ENCODE peak calls at places on chromosomes 16 and 17, in nine cellular contexts. L is colonic mucosa, G is body of pancreas, J is ovary, Y is left ventricle myocardium inferior, Z is hepatocyte, Q is IMR-90, E is gastrocnemius medialis, D is Panc1. M is an unnamed sample. For H3K9me3, the result is how much of the 10 kb centered on the place peaks cover.

GRCh38 chr17:6323626-6324356 is 111.1 kb downstream of the AIPL1 start:
- DNase-seq in L (no peak), G (peak), J (no peak), Y (no peak), Z (no peak), Q (no peak), E (no peak), D (no peak), M (no peak)

GRCh38 chr17:67995568-67996191 is 589 bp downstream of the C17orf58 start:
- DNase-seq in L (peak), G (peak), J (peak), Y (peak), Z (peak), Q (no peak), E (no peak), D (no peak), M (no peak)

GRCh38 chr17:17681744-17682292 is 560 bp downstream of the RAI1 start:
- DNase-seq in L (peak), G (no peak), J (peak), Y (peak), Z (peak), Q (no peak), E (no peak), D (no peak), M (no peak)

GRCh38 chr16:86403056-86403455 is 107.3 kb upstream of the FOXF1 start:
- DNase-seq in L (no peak), G (no peak), J (no peak), Y (no peak), Z (no peak), Q (no peak), E (no peak), D (no peak), M (no peak)

GRCh38 chr16:391885-392335 is 5.1 kb upstream of the NME4 start:
- DNase-seq in L (peak), G (peak), J (peak), Y (no peak), Z (peak), Q (peak), E (no peak), D (no peak), M (no peak)

GRCh38 chr16:526181-527014 is 1.1 kb upstream of the CAPN15 start:
- DNase-seq in L (no peak), G (peak), J (peak), Y (peak), Z (peak), Q (peak), E (no peak), D (no peak), M (no peak)

GRCh38 chr17:79183221-79184158 is 108.9 kb downstream of the ENGASE start:
- DNase-seq in L (no peak), G (no peak), J (no peak), Y (no peak), Z (peak), Q (no peak), E (no peak), D (no peak), M (no peak)

GRCh38 chr16:1688807-1689560 is 10.9 kb downstream of the JPT2 start:
- DNase-seq in L (no peak), G (peak), J (no peak), Y (no peak), Z (peak), Q (no peak), E (no peak), D (peak), M (no peak)

GRCh38 chr17:1119924-1120323 is 59.9 kb downstream of the ABR start:
- DNase-seq in L (no peak), G (no peak), J (no peak), Y (no peak), Z (no peak), Q (no peak), E (no peak), D (no peak), M (no peak)

GRCh38 chr16:81251871-81252270 is 13.4 kb downstream of the BCO1 start:
- DNase-seq in L (no peak), G (no peak), J (peak), Y (no peak), Z (peak), Q (peak), E (no peak), D (no peak), M (no peak)

GRCh38 chr16:22763655-22764054 is 50.3 kb upstream of the HS3ST2 start:
- DNase-seq in L (no peak), G (no peak), J (peak), Y (no peak), Z (peak), Q (no peak), E (no peak), D (no peak), M (no peak)

GRCh38 chr17:34703533-34703932 is 124.2 kb downstream of the TMEM132E start:
- DNase-seq in L (peak), G (no peak), J (no peak), Y (peak), Z (peak), Q (peak), E (no peak), D (no peak), M (peak)

GRCh38 chr17:37107406-37108083 is 158.8 kb downstream of the AATF start:
- DNase-seq in L (no peak), G (peak), J (peak), Y (peak), Z (no peak), Q (peak), E (no peak), D (no peak), M (no peak)

GRCh38 chr16:80803341-80804060 is 897 bp downstream of the CDYL2 start:
- DNase-seq in L (peak), G (peak), J (peak), Y (peak), Z (peak), Q (no peak), E (no peak), D (no peak), M (no peak)

GRCh38 chr17:32503251-32504165 is 16.7 kb downstream of the CDK5R1 start:
- DNase-seq in L (no peak), G (no peak), J (no peak), Y (no peak), Z (no peak), Q (no peak), E (no peak), D (no peak), M (no peak)

GRCh38 chr17:57750930-57751329 is 5.8 kb upstream of the CCDC182 start:
- DNase-seq in L (no peak), G (peak), J (peak), Y (no peak), Z (no peak), Q (no peak), E (no peak), D (no peak), M (no peak)

GRCh38 chr17:37527249-37527851 is 37.7 kb downstream of the DUSP14 start:
- DNase-seq in L (peak), G (no peak), J (no peak), Y (no peak), Z (peak), Q (peak), E (no peak), D (peak), M (peak)

GRCh38 chr16:58414938-58415451 is 22.7 kb downstream of the GINS3 start:
- DNase-seq in L (no peak), G (no peak), J (no peak), Y (peak), Z (no peak), Q (peak), E (no peak), D (no peak), M (no peak)

GRCh38 chr17:33291248-33292183 is 1.6 kb downstream of the ASIC2 start:
- DNase-seq in L (peak), G (peak), J (peak), Y (no peak), Z (peak), Q (peak), E (no peak), D (no peak), M (no peak)

GRCh38 chr16:67531247-67531646 is 2.6 kb downstream of the RIPOR1 start:
- DNase-seq in L (no peak), G (no peak), J (no peak), Y (no peak), Z (no peak), Q (no peak), E (no peak), D (no peak), M (no peak)
- H3K4me3 ChIP-seq in L (no peak), G (no peak), J (no peak), Y (peak), Z (no peak), Q (no peak), E (no peak), D (no peak), M (no peak)

GRCh38 chr17:52789829-52790228 is 631.3 kb upstream of the CA10 start:
- DNase-seq in L (no peak), G (no peak), J (no peak), Y (no peak), Z (no peak), Q (no peak), E (no peak), D (no peak), M (no peak)
- H3K9me3 ChIP-seq in L (under half), G (under half), J (under half), Y (under half), Z (under half), Q (under half), E (under half), D (under half), M (under half)

DNA sequence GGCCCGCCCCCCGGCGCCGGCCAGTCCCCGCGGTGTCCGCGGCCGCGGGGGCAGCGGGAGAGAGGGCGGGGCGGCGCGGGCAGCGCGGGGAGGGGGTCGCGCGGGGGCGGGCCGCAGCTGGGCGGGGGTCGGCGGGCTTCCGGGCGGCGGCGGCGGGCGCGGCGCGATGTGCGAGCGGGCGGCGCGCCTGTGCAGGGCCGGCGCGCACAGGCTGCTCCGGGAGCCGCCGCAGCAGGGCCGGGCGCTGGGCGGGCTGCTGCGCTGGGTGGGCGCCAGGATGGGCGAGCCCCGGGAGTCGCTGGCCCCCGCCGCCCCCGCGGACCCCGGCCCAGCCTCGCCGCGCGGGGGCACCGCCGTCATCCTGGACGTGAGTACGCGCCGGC is 430 bp downstream of the NECAB2 start:
- DNase-seq in L (no peak), G (no peak), J (no peak), Y (no peak), Z (peak), Q (no peak), E (no peak), D (no peak), M (no peak)
- H3K4me3 ChIP-seq in L (no peak), G (no peak), J (no peak), Y (peak), Z (no peak), Q (peak), E (no peak), D (no peak), M (peak)

GRCh38 chr17:5181509-5182305 is 10.0 kb downstream of the ZNF594 start:
- DNase-seq in L (no peak), G (no peak), J (no peak), Y (no peak), Z (no peak), Q (no peak), E (no peak), D (no peak), M (no peak)

GRCh38 chr17:5182597-5183409 is 8.9 kb downstream of the ZNF594 start:
- DNase-seq in L (no peak), G (no peak), J (no peak), Y (no peak), Z (no peak), Q (no peak), E (no peak), D (no peak), M (no peak)

GRCh38 chr17:5184284-5184683 is 7.4 kb downstream of the ZNF594 start:
- DNase-seq in L (no peak), G (no peak), J (no peak), Y (no peak), Z (no peak), Q (no peak), E (no peak), D (no peak), M (no peak)

GRCh38 chr17:5179003-5179402 is 12.7 kb downstream of the ZNF594 start:
- DNase-seq in L (no peak), G (no peak), J (no peak), Y (no peak), Z (no peak), Q (no peak), E (no peak), D (no peak), M (no peak)

DNA sequence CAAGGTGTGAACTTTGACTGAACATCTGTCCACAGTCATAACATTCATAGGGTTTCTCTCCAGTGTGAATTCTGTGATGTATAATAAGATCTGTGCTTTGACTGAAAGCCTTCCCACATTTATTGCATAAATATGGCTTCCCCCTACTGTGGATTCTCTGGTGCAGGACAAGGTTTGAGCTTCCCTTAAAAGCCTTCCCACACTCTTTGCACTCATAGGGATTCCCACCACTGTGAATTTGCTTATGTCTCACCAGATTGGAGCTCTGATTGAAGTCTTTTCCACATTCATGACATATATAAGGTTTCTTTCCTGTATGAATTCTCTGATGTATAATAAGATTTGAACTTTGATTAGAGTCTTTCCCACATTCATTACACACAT is 8.3 kb downstream of the ZNF594 start:
- DNase-seq in L (no peak), G (no peak), J (no peak), Y (no peak), Z (no peak), Q (no peak), E (no peak), D (no peak), M (no peak)
- H3K9me3 ChIP-seq in L (under half), G (under half), J (half or more), Y (half or more), Z (half or more), Q (half or more), E (under half), D (half or more), M (under half)

GRCh38 chr17:49213803-49214202 is 3.3 kb downstream of the ABI3 start:
- DNase-seq in L (no peak), G (no peak), J (no peak), Y (no peak), Z (no peak), Q (no peak), E (no peak), D (no peak), M (no peak)
- H3K4me3 ChIP-seq in L (no peak), G (no peak), J (no peak), Y (peak), Z (no peak), Q (no peak), E (no peak), D (no peak), M (no peak)

GRCh38 chr16:10412935-10413601 is 27.2 kb downstream of the ATF7IP2 start:
- DNase-seq in L (no peak), G (no peak), J (no peak), Y (no peak), Z (no peak), Q (no peak), E (no peak), D (no peak), M (no peak)
- H3K9me3 ChIP-seq in L (under half), G (under half), J (under half), Y (half or more), Z (under half), Q (under half), E (under half), D (under half), M (under half)